ENCODE peak calls at places on chromosome 12, in five cellular contexts. One of them, this sample, is unnamed.

GRCh38 chr12:15580431-15580830 is 208.8 kb downstream of the EPS8 start:
- DNase-seq in occipital lobe: no peak
- DNase-seq in HuH-7: no peak
- DNase-seq in ovary: no peak
- DNase-seq in adrenal gland: no peak
- DNase-seq in this sample: no peak

GRCh38 chr12:28265435-28266042 is 75.3 kb downstream of the CCDC91 start:
- DNase-seq in adrenal gland: no peak
- DNase-seq in occipital lobe: no peak
- DNase-seq in HuH-7: no peak
- DNase-seq in ovary: no peak
- DNase-seq in this sample: no peak

GRCh38 chr12:127343941-127344340 is 923.0 kb upstream of the TMEM132C start:
- DNase-seq in ovary: no peak
- DNase-seq in occipital lobe: no peak
- DNase-seq in adrenal gland: no peak
- DNase-seq in HuH-7: no peak
- DNase-seq in this sample: no peak

GRCh38 chr12:110563702-110564470 is 19.2 kb downstream of the PPTC7 start:
- DNase-seq in ovary: no peak
- DNase-seq in occipital lobe: no peak
- DNase-seq in HuH-7: no peak
- DNase-seq in adrenal gland: no peak
- DNase-seq in this sample: no peak

GRCh38 chr12:23550753-23551152 is 398.7 kb downstream of the SOX5 start:
- DNase-seq in adrenal gland: no peak
- DNase-seq in ovary: no peak
- DNase-seq in HuH-7: peak; percentile 10
- DNase-seq in occipital lobe: no peak
- DNase-seq in this sample: no peak

GRCh38 chr12:21992823-21993222 is 51.6 kb upstream of the ABCC9 start:
- DNase-seq in ovary: no peak
- DNase-seq in HuH-7: no peak
- DNase-seq in occipital lobe: no peak
- DNase-seq in adrenal gland: no peak
- DNase-seq in this sample: no peak

GRCh38 chr12:109988903-109989302 is 7.3 kb downstream of the GIT2 start:
- DNase-seq in ovary: no peak
- DNase-seq in HuH-7: no peak
- DNase-seq in occipital lobe: no peak
- DNase-seq in adrenal gland: no peak
- DNase-seq in this sample: no peak

GRCh38 chr12:87816186-87816585 is 213.0 kb downstream of the C12orf50 start:
- DNase-seq in HuH-7: no peak
- DNase-seq in adrenal gland: no peak
- DNase-seq in occipital lobe: no peak
- DNase-seq in ovary: no peak
- DNase-seq in this sample: no peak

GRCh38 chr12:78157199-78157598 is 326.5 kb downstream of the NAV3 start:
- DNase-seq in occipital lobe: no peak
- DNase-seq in HuH-7: no peak
- DNase-seq in ovary: no peak
- DNase-seq in adrenal gland: no peak
- DNase-seq in this sample: no peak

GRCh38 chr12:104736307-104736706 is 221.8 kb downstream of the SLC41A2 start:
- DNase-seq in HuH-7: no peak
- DNase-seq in adrenal gland: no peak
- DNase-seq in ovary: no peak
- DNase-seq in occipital lobe: no peak
- DNase-seq in this sample: no peak

GRCh38 chr12:98399532-98399931 is 115.9 kb upstream of the TMPO start:
- DNase-seq in ovary: no peak
- DNase-seq in adrenal gland: no peak
- DNase-seq in HuH-7: no peak
- DNase-seq in occipital lobe: peak; percentile 53
- DNase-seq in this sample: no peak

GRCh38 chr12:86139671-86140070 is 116.5 kb downstream of the MGAT4C start:
- DNase-seq in HuH-7: no peak
- DNase-seq in occipital lobe: no peak
- DNase-seq in ovary: no peak
- DNase-seq in adrenal gland: no peak
- DNase-seq in this sample: no peak

GRCh38 chr12:1171657-1172056 is 180.6 kb downstream of the ERC1 start:
- DNase-seq in HuH-7: peak; percentile 12
- DNase-seq in occipital lobe: no peak
- DNase-seq in adrenal gland: no peak
- DNase-seq in ovary: no peak
- DNase-seq in this sample: no peak

GRCh38 chr12:78683031-78683430 is 181.5 kb upstream of the SYT1 start:
- DNase-seq in occipital lobe: no peak
- DNase-seq in ovary: no peak
- DNase-seq in adrenal gland: no peak
- DNase-seq in HuH-7: no peak
- DNase-seq in this sample: no peak